ENCODE peak calls at places on chromosomes 1 and 21, in five cellular contexts. R is mucosa of descending colon; V is astrocyte; D is CD8-positive, alpha-beta T cell; H is fibroblast of villous mesenchyme. B is an unnamed sample.

GRCh38 chr1:17163371-17163770 is 41.6 kb upstream of the PADI1 start:
- DNase-seq in R (no peak), V (no peak), D (no peak), H (no peak), B (no peak)

GRCh38 chr1:241834733-241835377 is 13.1 kb upstream of the EXO1 start:
- DNase-seq in R (no peak), V (peak), D (no peak), H (peak), B (peak)

GRCh38 chr1:93778457-93778856 is 96.8 kb upstream of the BCAR3 start:
- DNase-seq in R (no peak), V (no peak), D (no peak), H (no peak), B (no peak)

GRCh38 chr1:172549621-172550280 is 16.8 kb downstream of the SUCO start:
- DNase-seq in R (no peak), V (peak), D (no peak), H (no peak), B (no peak)

GRCh38 chr1:25618433-25618808 is 1.8 kb downstream of the MAN1C1 start:
- DNase-seq in R (no peak), V (no peak), D (no peak), H (no peak), B (no peak)

GRCh38 chr1:155006601-155007101 is 4.0 kb downstream of the ZBTB7B start:
- DNase-seq in R (peak), V (no peak), D (no peak), H (no peak), B (no peak)

GRCh38 chr1:29524285-29525065 is 288.2 kb downstream of the PTPRU start:
- DNase-seq in R (no peak), V (no peak), D (no peak), H (no peak), B (no peak)

GRCh38 chr1:119623651-119624050 is 24.4 kb downstream of the ZNF697 start:
- DNase-seq in R (no peak), V (no peak), D (no peak), H (no peak), B (no peak)

GRCh38 chr21:44930543-44930981 is 9.3 kb upstream of the SLX9 start:
- DNase-seq in R (peak), V (no peak), D (peak), H (no peak), B (peak)

GRCh38 chr21:36744560-36745231 is 45.8 kb downstream of the SIM2 start:
- DNase-seq in R (no peak), V (peak), D (no peak), H (no peak), B (no peak)

GRCh38 chr1:185376288-185376687 is 59.2 kb upstream of the IVNS1ABP start:
- DNase-seq in R (no peak), V (no peak), D (no peak), H (no peak), B (no peak)

GRCh38 chr1:199010933-199011332 is 372.1 kb downstream of the PTPRC start:
- DNase-seq in R (no peak), V (peak), D (no peak), H (no peak), B (peak)

GRCh38 chr1:99573431-99574217 is 72.3 kb upstream of the PALMD start:
- DNase-seq in R (no peak), V (peak), D (no peak), H (peak), B (no peak)

GRCh38 chr1:212457740-212458338 is 25.1 kb downstream of the NENF start:
- DNase-seq in R (no peak), V (no peak), D (peak), H (peak), B (no peak)

GRCh38 chr21:35606578-35606977 is 453.7 kb downstream of the SETD4 start:
- DNase-seq in R (no peak), V (no peak), D (no peak), H (no peak), B (no peak)

GRCh38 chr1:39684313-39684664 is 6.9 kb downstream of the HPCAL4 start:
- DNase-seq in R (no peak), V (no peak), D (no peak), H (no peak), B (no peak)

GRCh38 chr1:201021333-201022177 is 2.0 kb downstream of the KIF21B start:
- DNase-seq in R (no peak), V (no peak), D (no peak), H (no peak), B (no peak)

GRCh38 chr1:55476445-55477015 is 261.4 kb upstream of the USP24 start:
- DNase-seq in R (no peak), V (no peak), D (no peak), H (peak), B (peak)

GRCh38 chr21:37871121-37871862 is 45.0 kb downstream of the KCNJ6 start:
- DNase-seq in R (no peak), V (peak), D (no peak), H (peak), B (peak)

GRCh38 chr1:109805486-109806180 is 41.9 kb upstream of the EPS8L3 start:
- DNase-seq in R (no peak), V (no peak), D (no peak), H (no peak), B (peak)

GRCh38 chr1:56336972-56337371 is 242.4 kb downstream of the PLPP3 start:
- DNase-seq in R (no peak), V (peak), D (no peak), H (no peak), B (no peak)

GRCh38 chr1:178031856-178032320 is 62.0 kb upstream of the RASAL2 start:
- DNase-seq in R (peak), V (peak), D (no peak), H (peak), B (peak)

GRCh38 chr1:95742591-95743089 is 508.6 kb downstream of the RWDD3 start:
- DNase-seq in R (no peak), V (peak), D (no peak), H (peak), B (peak)

GRCh38 chr1:68725353-68725752 is 228.5 kb upstream of the DEPDC1 start:
- DNase-seq in R (no peak), V (no peak), D (no peak), H (no peak), B (no peak)

GRCh38 chr21:24995206-24995605 is 612.1 kb downstream of the MRPL39 start:
- DNase-seq in R (no peak), V (peak), D (no peak), H (no peak), B (no peak)

GRCh38 chr1:32801096-32801713 is 16.0 kb downstream of the YARS1 start:
- DNase-seq in R (no peak), V (peak), D (no peak), H (peak), B (peak)

GRCh38 chr1:238980053-238980452 is 406.3 kb upstream of the CHRM3 start:
- DNase-seq in R (no peak), V (no peak), D (no peak), H (no peak), B (no peak)

DNA sequence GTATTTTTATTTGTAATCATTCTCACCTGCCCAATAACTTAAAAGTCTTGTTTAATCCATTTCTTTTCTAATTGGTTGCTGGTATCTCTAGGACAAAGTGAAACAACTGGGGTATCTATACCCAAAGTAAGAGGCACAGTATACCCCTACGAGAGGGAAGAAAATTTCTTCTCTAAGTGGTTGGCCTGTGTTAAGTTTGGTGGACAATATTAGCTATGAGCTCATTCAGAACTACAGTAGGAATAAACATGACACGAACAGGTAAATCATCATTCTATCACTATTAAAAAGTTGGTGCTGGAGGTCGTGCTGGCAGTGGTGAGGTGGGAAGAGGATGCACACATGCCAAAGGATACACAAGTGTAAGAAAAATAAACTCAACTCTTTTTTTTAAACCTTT is 99.6 kb downstream of the ZNF644 start:
- DNase-seq in R (no peak), V (no peak), D (no peak), H (no peak), B (no peak)
- H3K4me3 ChIP-seq in R (no peak), V (no peak), D (no peak), H (no peak), B (no peak)

GRCh38 chr1:192566657-192567056 is 8.9 kb upstream of the RGS1 start:
- DNase-seq in R (no peak), V (no peak), D (no peak), H (no peak), B (no peak)

GRCh38 chr1:192573499-192573898 is 2.1 kb upstream of the RGS1 start:
- DNase-seq in R (no peak), V (peak), D (no peak), H (no peak), B (peak)

GRCh38 chr1:192576190-192577144 is 894 bp downstream of the RGS1 start:
- DNase-seq in R (no peak), V (no peak), D (no peak), H (no peak), B (no peak)

GRCh38 chr1:192575499-192576189 is at the start of gene RGS1:
- DNase-seq in R (peak), V (no peak), D (peak), H (no peak), B (no peak)

GRCh38 chr1:192571706-192572105 is 3.9 kb upstream of the RGS1 start:
- DNase-seq in R (no peak), V (no peak), D (no peak), H (no peak), B (no peak)
- H3K4me3 ChIP-seq in R (no peak), V (no peak), D (no peak), H (no peak), B (no peak)

DNA sequence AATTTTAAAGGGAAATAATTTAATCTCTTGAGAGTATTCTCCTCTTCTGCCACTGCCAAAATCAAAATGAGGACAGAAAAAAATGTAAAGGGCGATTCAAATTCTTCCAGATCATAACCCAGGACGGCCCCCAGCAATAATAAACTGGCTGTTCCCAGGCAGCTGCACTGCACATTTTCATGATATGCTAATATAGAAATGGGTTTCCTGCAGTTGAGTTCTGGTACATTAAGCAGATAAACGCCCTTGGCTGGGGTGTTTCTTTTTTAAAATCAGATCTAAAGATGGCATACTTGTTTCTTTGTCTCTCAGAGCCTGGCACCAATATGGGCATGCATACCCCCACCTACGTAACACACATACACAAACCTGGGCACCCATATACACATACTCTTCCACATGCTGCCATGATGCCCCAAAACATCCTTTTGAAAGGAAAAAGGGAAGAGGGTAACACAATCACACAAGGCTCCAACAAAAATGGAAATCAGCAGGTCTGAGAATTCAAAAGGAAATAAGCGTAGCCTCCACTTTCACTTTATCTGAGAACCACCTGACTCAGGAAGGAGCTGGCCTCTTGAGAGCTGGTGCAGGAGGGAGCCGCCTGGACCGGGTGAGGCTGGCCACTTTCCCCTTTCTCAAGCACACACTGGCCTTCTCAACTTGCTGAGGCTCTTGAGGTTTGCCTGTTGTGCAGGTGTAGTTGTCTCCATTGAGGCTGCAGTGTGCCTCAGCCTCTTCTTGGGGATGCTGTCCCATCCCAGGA is 653.4 kb downstream of the KIF26B start:
- DNase-seq in R (no peak), V (no peak), D (no peak), H (no peak), B (no peak)
- H3K4me3 ChIP-seq in R (no peak), V (no peak), D (no peak), H (no peak), B (no peak)

DNA sequence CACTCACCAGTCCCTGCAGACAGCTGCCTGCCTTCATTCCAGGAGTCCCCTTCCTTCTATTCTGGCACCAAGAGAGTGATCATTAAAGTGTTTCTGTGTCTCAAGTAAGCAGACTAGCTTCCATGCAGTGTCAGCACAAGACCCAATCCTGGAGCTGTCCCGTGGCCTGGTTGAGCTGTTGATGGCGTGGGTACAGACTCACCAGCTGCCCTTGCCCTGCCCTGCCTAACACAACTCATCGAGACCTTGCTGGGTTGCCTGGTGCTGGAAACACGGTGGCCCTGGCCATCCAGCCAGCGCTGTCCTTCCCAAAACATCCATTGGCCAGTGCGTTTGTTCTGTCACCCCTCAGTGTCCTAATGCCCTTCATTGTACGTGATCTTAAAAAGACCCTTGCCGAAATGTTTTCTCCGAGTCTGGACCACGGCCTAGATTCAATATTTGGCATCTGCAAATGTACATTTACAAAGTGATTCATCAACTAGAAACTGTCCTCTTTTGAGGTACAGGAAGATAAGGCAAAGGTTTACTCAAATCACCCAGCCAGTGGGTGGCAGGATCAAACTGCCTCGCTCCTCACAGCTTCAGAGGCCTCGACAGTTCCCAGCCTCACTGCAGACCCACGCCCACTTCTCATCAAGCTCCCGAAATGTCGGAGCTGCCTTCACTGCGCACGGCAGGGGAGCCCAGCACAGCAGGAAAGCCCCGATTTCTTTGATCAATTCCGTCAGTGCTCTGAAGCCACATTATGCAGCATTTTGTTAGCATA is 494.1 kb downstream of the KIF26B start:
- DNase-seq in R (no peak), V (no peak), D (no peak), H (no peak), B (no peak)
- H3K4me3 ChIP-seq in R (no peak), V (no peak), D (no peak), H (no peak), B (no peak)

DNA sequence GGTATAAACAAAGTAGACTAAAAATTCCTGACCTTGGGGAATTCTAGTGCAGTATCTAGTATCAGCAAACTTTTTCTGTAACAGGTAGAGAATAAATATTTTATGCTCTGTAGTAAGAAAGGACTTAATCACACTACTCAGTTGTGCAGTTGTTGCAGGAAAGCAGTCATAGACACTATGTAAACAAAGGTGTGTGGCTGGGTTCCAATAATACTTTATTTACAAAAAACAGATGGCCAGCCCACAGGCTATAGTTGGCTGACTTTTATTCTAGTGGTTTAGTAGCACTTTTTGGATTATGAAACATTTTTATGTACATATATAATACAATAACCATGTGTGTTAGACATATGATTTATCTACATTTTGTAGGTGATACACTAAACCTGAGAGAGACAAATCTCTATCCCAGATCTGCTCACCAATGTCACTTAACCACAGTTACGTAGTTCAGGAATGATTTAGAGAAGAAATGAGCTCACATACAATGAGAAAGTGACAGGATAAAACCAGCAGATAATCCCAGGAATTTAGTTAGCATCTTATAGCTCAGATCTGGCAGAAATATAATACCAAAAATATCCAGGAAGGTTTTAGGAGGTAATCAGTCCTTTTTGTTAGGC is 56.1 kb downstream of the MIER1 start:
- DNase-seq in R (no peak), V (no peak), D (no peak), H (peak), B (peak)
- H3K4me3 ChIP-seq in R (no peak), V (no peak), D (peak), H (peak), B (no peak)

DNA sequence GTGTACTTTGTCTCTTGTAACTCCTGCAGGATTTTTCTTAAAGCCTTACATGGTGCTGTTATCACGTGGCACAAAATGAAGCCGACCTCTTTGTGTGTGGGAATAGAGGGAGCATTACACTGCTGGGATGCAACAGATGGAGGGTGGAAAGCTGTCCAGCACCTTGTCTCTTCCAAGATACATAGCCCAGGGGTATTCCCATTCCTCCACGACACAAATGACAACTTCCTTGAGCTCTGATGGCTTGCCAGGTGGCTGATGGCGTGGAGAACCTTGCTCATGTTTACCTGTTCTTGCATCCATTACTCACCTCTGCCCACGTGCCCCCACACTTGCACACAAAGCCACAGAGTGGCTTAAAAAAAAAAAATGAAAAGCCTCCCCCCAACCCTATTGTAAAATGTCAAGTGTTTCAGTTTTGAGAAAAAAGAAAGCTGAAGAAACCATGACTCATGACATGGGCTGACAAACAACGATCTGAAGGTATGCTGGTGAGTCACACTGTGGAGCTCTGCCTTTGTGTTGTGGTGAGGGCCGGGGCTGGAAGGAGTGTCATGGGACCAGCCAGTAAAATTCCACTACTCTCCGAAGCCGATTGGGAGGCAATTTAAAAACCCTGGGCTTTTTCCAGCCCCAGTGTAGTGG is 32.0 kb upstream of the ATP5PO start:
- DNase-seq in R (peak), V (peak), D (peak), H (peak), B (peak)
- H3K4me3 ChIP-seq in R (no peak), V (peak), D (peak), H (peak), B (peak)

DNA sequence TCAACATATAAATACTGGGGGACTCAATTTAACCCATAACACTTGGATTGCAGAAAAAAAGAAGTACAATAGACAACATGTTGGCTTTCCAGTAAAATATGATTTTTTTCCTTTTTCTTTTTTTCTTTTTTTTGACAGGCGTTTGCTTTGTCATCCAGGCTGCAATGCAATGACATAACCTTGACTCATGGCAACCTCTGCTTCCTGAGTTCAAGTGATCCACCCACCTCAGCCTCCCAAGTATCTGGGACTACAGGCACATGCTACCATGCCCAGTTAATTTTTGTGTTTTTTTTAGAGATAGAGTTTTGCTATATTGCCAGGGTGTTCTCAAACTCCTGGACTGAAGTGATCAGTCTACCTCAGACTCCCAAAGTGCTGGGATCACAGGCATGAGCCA is 1512.0 kb upstream of the PRMT6 start:
- DNase-seq in R (no peak), V (no peak), D (no peak), H (no peak), B (no peak)
- H3K4me3 ChIP-seq in R (no peak), V (no peak), D (no peak), H (no peak), B (no peak)

B was measured in AG10803.